ENCODE peak calls at places on chromosomes 3 and 15, in six cellular contexts. G is foreskin fibroblast, S is ELR, C is PC-9, J is T-helper 2 cell, A is choroid plexus epithelial cell. M is an unnamed sample.

GRCh38 chr3:150497956-150498355 is 48.3 kb downstream of the SERP1 start:
- DNase-seq in S (peak; percentile 90), G (peak; percentile 31), J (no peak), A (peak; percentile 39), C (peak; percentile 88), M (no peak)

GRCh38 chr15:39133201-39133600 is 447.7 kb upstream of the THBS1 start:
- DNase-seq in A (peak; percentile 85), G (peak; percentile 70), S (peak; percentile 77), J (no peak), C (peak; percentile 90), M (no peak)

GRCh38 chr3:178808748-178809147 is 262.9 kb downstream of the ZMAT3 start:
- DNase-seq in S (no peak), G (no peak), J (no peak), A (no peak), C (no peak), M (no peak)

GRCh38 chr3:153284282-153284938 is 122.4 kb downstream of the RAP2B start:
- DNase-seq in S (peak; percentile 92), G (peak; percentile 88), J (peak; percentile 75), C (peak; percentile 66), A (peak; percentile 96), M (peak; percentile 65)

GRCh38 chr3:166593776-166594175 is 756.6 kb upstream of the BCHE start:
- DNase-seq in J (no peak), G (no peak), C (no peak), A (no peak), S (no peak), M (no peak)

GRCh38 chr3:197942956-197943556 is 6.9 kb upstream of the RPL35A start:
- DNase-seq in C (peak; percentile 53), S (peak; percentile 76), A (peak; percentile 71), G (no peak), J (peak; percentile 62), M (peak; percentile 35)

GRCh38 chr3:101255441-101255840 is 64.9 kb downstream of the IMPG2 start:
- DNase-seq in J (no peak), G (no peak), C (no peak), S (no peak), A (no peak), M (no peak)

GRCh38 chr3:126988451-126989021 is 5.6 kb downstream of the PLXNA1 start:
- DNase-seq in A (no peak), G (no peak), C (no peak), S (no peak), J (no peak), M (no peak)

GRCh38 chr15:95448531-95449210 is 881.8 kb upstream of the NR2F2 start:
- DNase-seq in A (no peak), J (no peak), S (no peak), G (peak; percentile 34), C (no peak), M (no peak)

GRCh38 chr3:130759692-130760338 is 13.2 kb upstream of the PIK3R4 start:
- DNase-seq in J (peak; percentile 76), A (peak; percentile 78), C (peak; percentile 52), G (peak; percentile 28), S (peak; percentile 71), M (peak; percentile 35)